ENCODE peak calls at places on chromosomes 3 and 15, in ten cellular contexts. One of them, this sample, is unnamed.

GRCh38 chr15:56732881-56733130 is 503 bp downstream of the ZNF280D start:
- DNase-seq in progenitor cell of endocrine pancreas: no peak
- DNase-seq in GM06990: no peak
- DNase-seq in activated CD8-positive, alpha-beta T cell treated with anti-CD3 and anti-CD28 coated beads for 36 hours: no peak
- DNase-seq in MM.1S: no peak
- DNase-seq in upper lobe of right lung: no peak
- DNase-seq in ovary: no peak
- DNase-seq in neural crest cell: no peak
- DNase-seq in endothelial cell: no peak
- DNase-seq in dorsolateral prefrontal cortex: no peak
- DNase-seq in this sample: no peak

GRCh38 chr15:70555713-70556112 is 207.6 kb downstream of the UACA start:
- DNase-seq in upper lobe of right lung: no peak
- DNase-seq in activated CD8-positive, alpha-beta T cell treated with anti-CD3 and anti-CD28 coated beads for 36 hours: peak; percentile 66
- DNase-seq in dorsolateral prefrontal cortex: no peak
- DNase-seq in ovary: no peak
- DNase-seq in progenitor cell of endocrine pancreas: no peak
- DNase-seq in GM06990: no peak
- DNase-seq in MM.1S: no peak
- DNase-seq in endothelial cell: no peak
- DNase-seq in neural crest cell: no peak
- DNase-seq in this sample: peak; percentile 21

GRCh38 chr3:177385831-177386301 is 188.6 kb upstream of the TBL1XR1 start:
- DNase-seq in progenitor cell of endocrine pancreas: no peak
- DNase-seq in ovary: no peak
- DNase-seq in neural crest cell: no peak
- DNase-seq in MM.1S: no peak
- DNase-seq in activated CD8-positive, alpha-beta T cell treated with anti-CD3 and anti-CD28 coated beads for 36 hours: no peak
- DNase-seq in upper lobe of right lung: no peak
- DNase-seq in dorsolateral prefrontal cortex: no peak
- DNase-seq in GM06990: no peak
- DNase-seq in endothelial cell: no peak
- DNase-seq in this sample: no peak

GRCh38 chr15:47364671-47365141 is 352.6 kb upstream of the SEMA6D start:
- DNase-seq in activated CD8-positive, alpha-beta T cell treated with anti-CD3 and anti-CD28 coated beads for 36 hours: no peak
- DNase-seq in progenitor cell of endocrine pancreas: no peak
- DNase-seq in endothelial cell: no peak
- DNase-seq in ovary: no peak
- DNase-seq in neural crest cell: no peak
- DNase-seq in GM06990: no peak
- DNase-seq in upper lobe of right lung: no peak
- DNase-seq in dorsolateral prefrontal cortex: no peak
- DNase-seq in MM.1S: no peak
- DNase-seq in this sample: no peak

GRCh38 chr3:125240496-125240895 is 27.9 kb upstream of the SLC12A8 start:
- DNase-seq in MM.1S: no peak
- DNase-seq in ovary: no peak
- DNase-seq in endothelial cell: no peak
- DNase-seq in activated CD8-positive, alpha-beta T cell treated with anti-CD3 and anti-CD28 coated beads for 36 hours: no peak
- DNase-seq in GM06990: no peak
- DNase-seq in upper lobe of right lung: peak; percentile 76
- DNase-seq in progenitor cell of endocrine pancreas: no peak
- DNase-seq in dorsolateral prefrontal cortex: no peak
- DNase-seq in neural crest cell: no peak
- DNase-seq in this sample: no peak

GRCh38 chr3:105195260-105195659 is 171.4 kb upstream of the ALCAM start:
- DNase-seq in activated CD8-positive, alpha-beta T cell treated with anti-CD3 and anti-CD28 coated beads for 36 hours: no peak
- DNase-seq in neural crest cell: no peak
- DNase-seq in upper lobe of right lung: no peak
- DNase-seq in ovary: no peak
- DNase-seq in progenitor cell of endocrine pancreas: no peak
- DNase-seq in GM06990: no peak
- DNase-seq in MM.1S: no peak
- DNase-seq in endothelial cell: no peak
- DNase-seq in dorsolateral prefrontal cortex: no peak
- DNase-seq in this sample: no peak

GRCh38 chr3:179250803-179251476 is at the start of gene KCNMB3:
- DNase-seq in dorsolateral prefrontal cortex: no peak
- DNase-seq in upper lobe of right lung: no peak
- DNase-seq in progenitor cell of endocrine pancreas: no peak
- DNase-seq in MM.1S: no peak
- DNase-seq in GM06990: no peak
- DNase-seq in ovary: no peak
- DNase-seq in neural crest cell: no peak
- DNase-seq in endothelial cell: no peak
- DNase-seq in activated CD8-positive, alpha-beta T cell treated with anti-CD3 and anti-CD28 coated beads for 36 hours: no peak
- DNase-seq in this sample: no peak

GRCh38 chr15:27082019-27082418 is 111.0 kb downstream of the GABRG3 start:
- DNase-seq in dorsolateral prefrontal cortex: no peak
- DNase-seq in GM06990: no peak
- DNase-seq in neural crest cell: no peak
- DNase-seq in upper lobe of right lung: no peak
- DNase-seq in ovary: no peak
- DNase-seq in progenitor cell of endocrine pancreas: no peak
- DNase-seq in endothelial cell: no peak
- DNase-seq in activated CD8-positive, alpha-beta T cell treated with anti-CD3 and anti-CD28 coated beads for 36 hours: no peak
- DNase-seq in MM.1S: no peak
- DNase-seq in this sample: no peak

GRCh38 chr15:36126194-36126593 is 453.2 kb upstream of the CDIN1 start:
- DNase-seq in progenitor cell of endocrine pancreas: no peak
- DNase-seq in endothelial cell: no peak
- DNase-seq in neural crest cell: no peak
- DNase-seq in dorsolateral prefrontal cortex: no peak
- DNase-seq in ovary: no peak
- DNase-seq in activated CD8-positive, alpha-beta T cell treated with anti-CD3 and anti-CD28 coated beads for 36 hours: no peak
- DNase-seq in MM.1S: no peak
- DNase-seq in upper lobe of right lung: no peak
- DNase-seq in GM06990: no peak
- DNase-seq in this sample: no peak

GRCh38 chr3:48592519-48593087 is 2.5 kb downstream of the COL7A1 start:
- DNase-seq in GM06990: no peak
- DNase-seq in MM.1S: no peak
- DNase-seq in upper lobe of right lung: no peak
- DNase-seq in progenitor cell of endocrine pancreas: no peak
- DNase-seq in activated CD8-positive, alpha-beta T cell treated with anti-CD3 and anti-CD28 coated beads for 36 hours: no peak
- DNase-seq in neural crest cell: no peak
- DNase-seq in ovary: no peak
- DNase-seq in dorsolateral prefrontal cortex: no peak
- DNase-seq in endothelial cell: no peak
- DNase-seq in this sample: no peak

GRCh38 chr15:39885099-39885777 is 34.8 kb downstream of the GPR176 start:
- DNase-seq in GM06990: no peak
- DNase-seq in endothelial cell: no peak
- DNase-seq in dorsolateral prefrontal cortex: no peak
- DNase-seq in progenitor cell of endocrine pancreas: no peak
- DNase-seq in MM.1S: no peak
- DNase-seq in activated CD8-positive, alpha-beta T cell treated with anti-CD3 and anti-CD28 coated beads for 36 hours: no peak
- DNase-seq in neural crest cell: no peak
- DNase-seq in ovary: no peak
- DNase-seq in upper lobe of right lung: no peak
- DNase-seq in this sample: no peak

GRCh38 chr3:53806182-53807116 is 39.8 kb downstream of the CHDH start:
- DNase-seq in GM06990: no peak
- DNase-seq in MM.1S: no peak
- DNase-seq in neural crest cell: no peak
- DNase-seq in endothelial cell: no peak
- DNase-seq in upper lobe of right lung: peak; percentile 44
- DNase-seq in activated CD8-positive, alpha-beta T cell treated with anti-CD3 and anti-CD28 coated beads for 36 hours: no peak
- DNase-seq in progenitor cell of endocrine pancreas: no peak
- DNase-seq in ovary: no peak
- DNase-seq in dorsolateral prefrontal cortex: peak; percentile 71
- DNase-seq in this sample: peak; percentile 29

GRCh38 chr3:44065311-44065710 is 176.4 kb upstream of the TOPAZ1 start:
- DNase-seq in progenitor cell of endocrine pancreas: no peak
- DNase-seq in upper lobe of right lung: no peak
- DNase-seq in dorsolateral prefrontal cortex: no peak
- DNase-seq in MM.1S: no peak
- DNase-seq in GM06990: no peak
- DNase-seq in ovary: no peak
- DNase-seq in activated CD8-positive, alpha-beta T cell treated with anti-CD3 and anti-CD28 coated beads for 36 hours: no peak
- DNase-seq in neural crest cell: no peak
- DNase-seq in endothelial cell: no peak
- DNase-seq in this sample: no peak

GRCh38 chr3:56845505-56845904 is 43.8 kb upstream of the ARHGEF3 start:
- DNase-seq in ovary: no peak
- DNase-seq in GM06990: no peak
- DNase-seq in upper lobe of right lung: no peak
- DNase-seq in progenitor cell of endocrine pancreas: no peak
- DNase-seq in dorsolateral prefrontal cortex: no peak
- DNase-seq in activated CD8-positive, alpha-beta T cell treated with anti-CD3 and anti-CD28 coated beads for 36 hours: no peak
- DNase-seq in neural crest cell: no peak
- DNase-seq in MM.1S: no peak
- DNase-seq in endothelial cell: no peak
- DNase-seq in this sample: no peak

GRCh38 chr3:113054552-113054951 is 63.8 kb downstream of the GTPBP8 start:
- DNase-seq in activated CD8-positive, alpha-beta T cell treated with anti-CD3 and anti-CD28 coated beads for 36 hours: no peak
- DNase-seq in GM06990: no peak
- DNase-seq in MM.1S: no peak
- DNase-seq in dorsolateral prefrontal cortex: no peak
- DNase-seq in ovary: no peak
- DNase-seq in endothelial cell: no peak
- DNase-seq in neural crest cell: no peak
- DNase-seq in progenitor cell of endocrine pancreas: no peak
- DNase-seq in upper lobe of right lung: no peak
- DNase-seq in this sample: no peak

GRCh38 chr3:42983927-42984326 is 4.8 kb downstream of the GASK1A start:
- DNase-seq in GM06990: no peak
- DNase-seq in neural crest cell: no peak
- DNase-seq in endothelial cell: no peak
- DNase-seq in activated CD8-positive, alpha-beta T cell treated with anti-CD3 and anti-CD28 coated beads for 36 hours: no peak
- DNase-seq in ovary: no peak
- DNase-seq in progenitor cell of endocrine pancreas: no peak
- DNase-seq in dorsolateral prefrontal cortex: no peak
- DNase-seq in upper lobe of right lung: no peak
- DNase-seq in MM.1S: no peak
- DNase-seq in this sample: no peak
- TF ChIP-seq CTCF in GM06990: no peak
- TF ChIP-seq CTCF in neural crest cell: no peak
- TF ChIP-seq CTCF in endothelial cell: no peak
- TF ChIP-seq CTCF in activated CD8-positive, alpha-beta T cell treated with anti-CD3 and anti-CD28 coated beads for 36 hours: no peak
- TF ChIP-seq CTCF in ovary: no peak
- TF ChIP-seq CTCF in progenitor cell of endocrine pancreas: no peak
- TF ChIP-seq CTCF in dorsolateral prefrontal cortex: no peak
- TF ChIP-seq CTCF in upper lobe of right lung: no peak
- TF ChIP-seq CTCF in MM.1S: no peak
- TF ChIP-seq CTCF in this sample: no peak

DNA sequence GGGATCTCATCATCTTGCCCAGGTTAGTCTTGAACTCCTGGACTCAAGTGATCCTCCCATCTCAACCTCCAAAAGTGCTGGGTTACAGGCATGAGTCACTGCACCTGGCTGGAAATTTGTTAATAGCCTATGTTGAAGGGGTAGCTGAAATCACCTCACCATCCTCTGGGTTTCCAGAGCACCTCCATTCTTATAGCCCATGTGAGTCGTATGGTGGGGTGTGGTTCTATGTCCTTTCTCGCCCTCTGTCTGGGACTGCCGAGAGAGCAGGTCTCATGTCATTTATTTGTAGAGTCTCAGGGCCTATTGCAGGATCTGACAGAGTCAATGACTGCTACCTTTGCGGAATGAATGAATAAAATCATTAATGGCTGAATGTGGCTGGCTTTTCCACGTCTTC is 20.9 kb downstream of the CEMIP start:
- DNase-seq in MM.1S: no peak
- DNase-seq in activated CD8-positive, alpha-beta T cell treated with anti-CD3 and anti-CD28 coated beads for 36 hours: no peak
- DNase-seq in ovary: no peak
- DNase-seq in endothelial cell: no peak
- DNase-seq in upper lobe of right lung: no peak
- DNase-seq in dorsolateral prefrontal cortex: no peak
- DNase-seq in GM06990: no peak
- DNase-seq in progenitor cell of endocrine pancreas: no peak
- DNase-seq in neural crest cell: no peak
- DNase-seq in this sample: no peak
- TF ChIP-seq CTCF in MM.1S: no peak
- TF ChIP-seq CTCF in activated CD8-positive, alpha-beta T cell treated with anti-CD3 and anti-CD28 coated beads for 36 hours: no peak
- TF ChIP-seq CTCF in ovary: no peak
- TF ChIP-seq CTCF in endothelial cell: no peak
- TF ChIP-seq CTCF in upper lobe of right lung: no peak
- TF ChIP-seq CTCF in dorsolateral prefrontal cortex: no peak
- TF ChIP-seq CTCF in GM06990: no peak
- TF ChIP-seq CTCF in progenitor cell of endocrine pancreas: no peak
- TF ChIP-seq CTCF in neural crest cell: no peak
- TF ChIP-seq CTCF in this sample: no peak

GRCh38 chr3:196867507-196868296 is at the start of gene SENP5:
- DNase-seq in neural crest cell: peak; percentile 75
- DNase-seq in progenitor cell of endocrine pancreas: peak; percentile 78
- DNase-seq in GM06990: peak; percentile 92
- DNase-seq in dorsolateral prefrontal cortex: peak; percentile 93
- DNase-seq in endothelial cell: peak; percentile 94
- DNase-seq in activated CD8-positive, alpha-beta T cell treated with anti-CD3 and anti-CD28 coated beads for 36 hours: peak; percentile 92
- DNase-seq in ovary: peak; percentile 89
- DNase-seq in MM.1S: peak; percentile 97
- DNase-seq in upper lobe of right lung: peak; percentile 97
- DNase-seq in this sample: peak; percentile 89

GRCh38 chr3:196872316-196872715 is 4.6 kb downstream of the SENP5 start:
- DNase-seq in ovary: no peak
- DNase-seq in activated CD8-positive, alpha-beta T cell treated with anti-CD3 and anti-CD28 coated beads for 36 hours: no peak
- DNase-seq in progenitor cell of endocrine pancreas: no peak
- DNase-seq in dorsolateral prefrontal cortex: no peak
- DNase-seq in endothelial cell: no peak
- DNase-seq in MM.1S: no peak
- DNase-seq in neural crest cell: no peak
- DNase-seq in upper lobe of right lung: no peak
- DNase-seq in GM06990: no peak
- DNase-seq in this sample: no peak

GRCh38 chr3:196867155-196867506 is 589 bp upstream of the SENP5 start:
- DNase-seq in ovary: no peak
- DNase-seq in upper lobe of right lung: no peak
- DNase-seq in GM06990: no peak
- DNase-seq in activated CD8-positive, alpha-beta T cell treated with anti-CD3 and anti-CD28 coated beads for 36 hours: no peak
- DNase-seq in endothelial cell: no peak
- DNase-seq in MM.1S: no peak
- DNase-seq in progenitor cell of endocrine pancreas: no peak
- DNase-seq in neural crest cell: no peak
- DNase-seq in dorsolateral prefrontal cortex: no peak
- DNase-seq in this sample: no peak

DNA sequence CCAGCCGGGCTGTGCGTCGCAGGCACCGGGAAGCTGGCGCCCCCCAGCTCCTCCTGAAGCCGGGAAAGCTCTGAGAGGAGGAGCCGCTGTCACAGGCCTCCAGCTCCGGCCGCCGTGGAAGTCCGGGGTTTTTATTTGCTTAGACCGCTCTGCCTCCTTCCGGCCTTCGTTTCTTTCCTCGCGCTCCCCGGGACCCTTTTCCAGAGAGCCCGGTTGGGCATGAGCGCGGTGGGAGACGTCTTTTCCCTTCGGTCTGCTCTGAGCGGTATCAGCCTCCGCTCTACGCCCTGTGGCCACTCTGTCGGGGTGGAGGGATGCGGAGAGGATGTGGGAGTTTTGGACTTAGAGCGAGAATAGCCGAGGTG is 559 bp downstream of the SENP5 start:
- DNase-seq in activated CD8-positive, alpha-beta T cell treated with anti-CD3 and anti-CD28 coated beads for 36 hours: peak; percentile 32
- DNase-seq in neural crest cell: peak; percentile 20
- DNase-seq in GM06990: no peak
- DNase-seq in endothelial cell: peak; percentile 57
- DNase-seq in ovary: no peak
- DNase-seq in upper lobe of right lung: no peak
- DNase-seq in progenitor cell of endocrine pancreas: peak; percentile 24
- DNase-seq in MM.1S: peak; percentile 33
- DNase-seq in dorsolateral prefrontal cortex: no peak
- DNase-seq in this sample: peak; percentile 62
- TF ChIP-seq CTCF in activated CD8-positive, alpha-beta T cell treated with anti-CD3 and anti-CD28 coated beads for 36 hours: no peak
- TF ChIP-seq CTCF in neural crest cell: no peak
- TF ChIP-seq CTCF in GM06990: no peak
- TF ChIP-seq CTCF in endothelial cell: no peak
- TF ChIP-seq CTCF in ovary: no peak
- TF ChIP-seq CTCF in upper lobe of right lung: no peak
- TF ChIP-seq CTCF in progenitor cell of endocrine pancreas: no peak
- TF ChIP-seq CTCF in MM.1S: no peak
- TF ChIP-seq CTCF in dorsolateral prefrontal cortex: no peak
- TF ChIP-seq CTCF in this sample: no peak

GRCh38 chr3:52388348-52388821 is 56.5 kb downstream of the SEMA3G start:
- DNase-seq in ovary: no peak
- DNase-seq in MM.1S: no peak
- DNase-seq in dorsolateral prefrontal cortex: no peak
- DNase-seq in neural crest cell: no peak
- DNase-seq in upper lobe of right lung: no peak
- DNase-seq in GM06990: no peak
- DNase-seq in endothelial cell: peak; percentile 28
- DNase-seq in activated CD8-positive, alpha-beta T cell treated with anti-CD3 and anti-CD28 coated beads for 36 hours: no peak
- DNase-seq in progenitor cell of endocrine pancreas: no peak
- DNase-seq in this sample: no peak
- TF ChIP-seq CTCF in ovary: no peak
- TF ChIP-seq CTCF in MM.1S: no peak
- TF ChIP-seq CTCF in dorsolateral prefrontal cortex: no peak
- TF ChIP-seq CTCF in neural crest cell: no peak
- TF ChIP-seq CTCF in upper lobe of right lung: no peak
- TF ChIP-seq CTCF in GM06990: no peak
- TF ChIP-seq CTCF in endothelial cell: no peak
- TF ChIP-seq CTCF in activated CD8-positive, alpha-beta T cell treated with anti-CD3 and anti-CD28 coated beads for 36 hours: peak; percentile 17
- TF ChIP-seq CTCF in progenitor cell of endocrine pancreas: no peak
- TF ChIP-seq CTCF in this sample: no peak